ENCODE peak calls at places on chromosome 2, in six cellular contexts. R is A549, H is ovary, M is HCT116, J is upper lobe of left lung, L is right lobe of liver. Z is an unnamed sample.
A peak's percentile ranks its signal among the peaks of the same experiment; 100 is the strongest.

GRCh38 chr2:229650886-229651285 is 63.5 kb downstream of the DNER start:
- DNase-seq in H (no peak), J (no peak), L (no peak), M (no peak), R (no peak), Z (no peak)

GRCh38 chr2:56123538-56123937 is 60.3 kb upstream of the CCDC85A start:
- DNase-seq in L (no peak), H (no peak), J (no peak), R (no peak), M (no peak), Z (no peak)

GRCh38 chr2:239293450-239294430 is 107.1 kb downstream of the HDAC4 start:
- DNase-seq in M (no peak), H (no peak), L (no peak), J (no peak), R (no peak), Z (no peak)

GRCh38 chr2:199458806-199459285 is 1.1 kb upstream of the SATB2 start:
- DNase-seq in L (no peak), H (no peak), J (no peak), R (no peak), M (no peak), Z (no peak)

GRCh38 chr2:12754643-12755042 is 37.9 kb downstream of the TRIB2 start:
- DNase-seq in R (no peak), J (no peak), L (no peak), M (no peak), H (no peak), Z (no peak)

GRCh38 chr2:151410485-151410833 is 757 bp downstream of the RIF1 start:
- DNase-seq in J (peak; percentile 36), M (no peak), R (peak; percentile 40), H (no peak), L (no peak), Z (peak; percentile 23)

GRCh38 chr2:172438741-172439508 is 11.5 kb downstream of the ITGA6 start:
- DNase-seq in H (no peak), M (peak; percentile 75), J (no peak), R (peak; percentile 50), L (no peak), Z (peak; percentile 69)

GRCh38 chr2:97870396-97870843 is 125.3 kb downstream of the TMEM131 start:
- DNase-seq in H (no peak), M (peak; percentile 79), L (no peak), R (no peak), J (peak; percentile 40), Z (peak; percentile 16)

GRCh38 chr2:20352230-20353216 is 1.9 kb upstream of the PUM2 start:
- DNase-seq in J (no peak), H (no peak), L (no peak), M (no peak), R (no peak), Z (no peak)

GRCh38 chr2:11753452-11753885 is 7.0 kb downstream of the LPIN1 start:
- DNase-seq in L (peak; percentile 55), R (no peak), H (no peak), M (no peak), J (peak; percentile 81), Z (no peak)

GRCh38 chr2:163799807-163800206 is 64.0 kb upstream of the FIGN start:
- DNase-seq in H (no peak), J (no peak), M (no peak), R (no peak), L (no peak), Z (no peak)

GRCh38 chr2:38666578-38666926 is 638 bp downstream of the GALM start:
- DNase-seq in H (no peak), R (no peak), L (peak; percentile 21), J (peak; percentile 67), M (no peak), Z (no peak)

GRCh38 chr2:223613017-223613950 is 11.1 kb upstream of the SCG2 start:
- DNase-seq in L (peak; percentile 50), H (peak; percentile 81), M (peak; percentile 89), R (peak; percentile 90), J (peak; percentile 78), Z (peak; percentile 90)

GRCh38 chr2:173076557-173077345 is 1.1 kb downstream of the MAP3K20 start:
- DNase-seq in J (peak; percentile 58), R (no peak), L (peak; percentile 60), H (peak; percentile 50), M (no peak), Z (no peak)

GRCh38 chr2:138432971-138433370 is 68.6 kb upstream of the SPOPL start:
- DNase-seq in H (no peak), L (no peak), R (no peak), M (no peak), J (no peak), Z (no peak)

GRCh38 chr2:195356026-195356425 is 301.0 kb upstream of the SLC39A10 start:
- DNase-seq in L (no peak), H (no peak), M (no peak), J (no peak), R (no peak), Z (no peak)

GRCh38 chr2:134258684-134259408 is 5.0 kb downstream of the MGAT5 start:
- DNase-seq in L (no peak), R (no peak), H (peak; percentile 23), M (no peak), J (no peak), Z (no peak)

GRCh38 chr2:204645018-204645775 is 99.9 kb downstream of the PARD3B start:
- DNase-seq in L (no peak), H (no peak), R (peak; percentile 36), J (no peak), M (no peak), Z (no peak)

GRCh38 chr2:11864724-11865123 is 118.3 kb downstream of the LPIN1 start:
- DNase-seq in L (no peak), J (no peak), R (no peak), M (no peak), H (no peak), Z (no peak)

GRCh38 chr2:38433607-38433975 is 56.5 kb upstream of the ATL2 start:
- DNase-seq in H (no peak), J (no peak), R (no peak), M (peak; percentile 71), L (no peak), Z (no peak)

GRCh38 chr2:189369566-189369965 is 71.7 kb upstream of the WDR75 start:
- DNase-seq in R (peak; percentile 6), J (no peak), L (no peak), M (no peak), H (no peak), Z (no peak)

GRCh38 chr2:63054812-63055509 is 4.3 kb downstream of the OTX1 start:
- DNase-seq in J (no peak), L (no peak), H (no peak), R (no peak), M (no peak), Z (no peak)

GRCh38 chr2:220078439-220078838 is 451.0 kb downstream of the SLC4A3 start:
- DNase-seq in H (peak; percentile 35), L (no peak), J (no peak), M (no peak), R (no peak), Z (no peak)

GRCh38 chr2:171880774-171881173 is 13.3 kb downstream of the SLC25A12 start:
- DNase-seq in H (no peak), M (no peak), L (no peak), J (no peak), R (no peak), Z (no peak)

GRCh38 chr2:134468776-134469175 is 214.9 kb downstream of the MGAT5 start:
- DNase-seq in R (no peak), M (no peak), L (no peak), H (no peak), J (no peak), Z (no peak)

GRCh38 chr2:121584741-121585140 is 54.1 kb downstream of the RNU4ATAC start:
- DNase-seq in L (no peak), M (no peak), H (no peak), J (no peak), R (no peak), Z (no peak)

GRCh38 chr2:63992061-63992685 is 27.1 kb downstream of the VPS54 start:
- DNase-seq in M (no peak), J (no peak), R (no peak), H (no peak), L (no peak), Z (no peak)

GRCh38 chr2:114231921-114232320 is 210.5 kb upstream of the DPP10 start:
- DNase-seq in L (no peak), R (no peak), M (no peak), H (no peak), J (no peak), Z (no peak)

GRCh38 chr2:10452334-10452733 is 4.2 kb upstream of the ODC1 start:
- DNase-seq in R (peak; percentile 93), J (peak; percentile 87), H (no peak), L (peak; percentile 80), M (no peak), Z (peak; percentile 93)

GRCh38 chr2:234308814-234309195 is 188.1 kb downstream of the ARL4C start:
- DNase-seq in H (no peak), L (no peak), M (no peak), J (peak; percentile 58), R (peak; percentile 58), Z (no peak)

GRCh38 chr2:234307322-234307961 is 189.4 kb downstream of the ARL4C start:
- DNase-seq in H (no peak), M (no peak), L (no peak), J (no peak), R (no peak), Z (no peak)

GRCh38 chr2:234309431-234309830 is 187.4 kb downstream of the ARL4C start:
- DNase-seq in J (no peak), L (no peak), H (no peak), R (no peak), M (no peak), Z (no peak)

GRCh38 chr2:234308073-234308813 is 188.6 kb downstream of the ARL4C start:
- DNase-seq in L (no peak), M (no peak), R (peak; percentile 41), J (no peak), H (no peak), Z (no peak)

DNA sequence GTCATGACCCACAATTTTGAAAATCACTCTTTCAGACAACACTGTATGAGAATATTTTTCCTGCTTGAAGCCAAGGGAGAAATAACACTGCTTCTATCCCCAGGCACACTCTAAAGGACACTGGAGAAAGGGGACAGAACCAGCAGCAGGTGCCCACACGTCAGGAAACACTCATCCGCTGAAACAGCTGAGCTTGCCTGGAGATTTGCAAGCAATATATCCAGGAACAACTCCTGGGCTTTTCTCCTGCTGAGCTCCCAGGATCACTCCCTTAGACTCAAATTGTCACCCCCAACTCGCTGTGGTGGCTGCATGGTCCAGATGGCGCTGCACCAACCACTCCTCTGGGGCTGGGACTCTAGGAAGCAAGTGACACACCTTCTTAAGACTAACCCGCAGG is 186.7 kb downstream of the ARL4C start:
- DNase-seq in R (no peak), M (no peak), J (no peak), H (no peak), L (no peak), Z (no peak)
- TF ChIP-seq POLR2A in R (no peak), M (no peak), J (no peak), H (no peak), L (no peak), Z (no peak)

GRCh38 chr2:177263451-177264208 is 897 bp downstream of the NFE2L2 start:
- DNase-seq in H (peak; percentile 99), R (peak; percentile 69), L (peak; percentile 99), J (peak; percentile 99), M (peak; percentile 94), Z (peak; percentile 62)
- TF ChIP-seq POLR2A in H (peak; percentile 79), R (peak; percentile 24), L (peak; percentile 86), J (no peak), M (peak; percentile 49), Z (no peak)

GRCh38 chr2:158194229-158194628 is 92.6 kb downstream of the UPP2 start:
- DNase-seq in J (no peak), M (no peak), R (no peak), L (no peak), H (no peak), Z (no peak)
- TF ChIP-seq POLR2A in J (no peak), M (no peak), R (no peak), L (no peak), H (no peak), Z (no peak)

GRCh38 chr2:54574107-54574859 is 118.2 kb downstream of the SPTBN1 start:
- DNase-seq in R (no peak), J (peak; percentile 70), M (no peak), L (peak; percentile 48), H (no peak), Z (no peak)
- TF ChIP-seq POLR2A in R (no peak), J (no peak), M (no peak), L (peak; percentile 16), H (no peak), Z (no peak)